ENCODE peak calls at places on chromosomes 13 and 19, in four cellular contexts. One of them, this sample, is unnamed. For H3F3A, the result is how much of the 10 kb centered on the place peaks cover.

GRCh38 chr13:40230833-40231266 is 435.6 kb downstream of the FOXO1 start:
- DNase-seq in GM23338: no peak
- DNase-seq in PC-9: no peak
- DNase-seq in SK-N-SH: no peak
- DNase-seq in this sample: no peak

GRCh38 chr13:24038846-24039330 is 121.6 kb upstream of the SPATA13 start:
- DNase-seq in PC-9: peak
- DNase-seq in GM23338: no peak
- DNase-seq in SK-N-SH: no peak
- DNase-seq in this sample: no peak

GRCh38 chr13:41311607-41312500 is 787 bp downstream of the NAA16 start:
- DNase-seq in PC-9: no peak
- DNase-seq in SK-N-SH: peak
- DNase-seq in GM23338: peak
- DNase-seq in this sample: peak

GRCh38 chr13:27131202-27131623 is 40.4 kb downstream of the USP12 start:
- DNase-seq in SK-N-SH: no peak
- DNase-seq in GM23338: peak
- DNase-seq in PC-9: peak
- DNase-seq in this sample: no peak

GRCh38 chr19:310141-310651 is 19.0 kb upstream of the PLPP2 start:
- DNase-seq in GM23338: peak
- DNase-seq in SK-N-SH: peak
- DNase-seq in PC-9: no peak
- DNase-seq in this sample: no peak

GRCh38 chr13:96090240-96091101 is 564 bp downstream of the HS6ST3 start:
- DNase-seq in SK-N-SH: peak
- DNase-seq in GM23338: peak
- DNase-seq in PC-9: no peak
- DNase-seq in this sample: peak

GRCh38 chr13:33787051-33787591 is 30.8 kb upstream of the RFC3 start:
- DNase-seq in SK-N-SH: peak
- DNase-seq in GM23338: no peak
- DNase-seq in PC-9: no peak
- DNase-seq in this sample: no peak

GRCh38 chr19:46603752-46604241 is 2.7 kb downstream of the CALM3 start:
- DNase-seq in PC-9: no peak
- DNase-seq in GM23338: no peak
- DNase-seq in SK-N-SH: peak
- DNase-seq in this sample: no peak

GRCh38 chr19:29630661-29631060 is 24.6 kb downstream of the POP4 start:
- DNase-seq in SK-N-SH: peak
- DNase-seq in PC-9: no peak
- DNase-seq in GM23338: no peak
- DNase-seq in this sample: no peak

GRCh38 chr13:112783946-112784500 is 94.2 kb downstream of the ATP11A start:
- DNase-seq in SK-N-SH: no peak
- DNase-seq in PC-9: no peak
- DNase-seq in GM23338: no peak
- DNase-seq in this sample: no peak

GRCh38 chr13:48233097-48233885 is at the start of gene ITM2B:
- DNase-seq in GM23338: peak
- DNase-seq in SK-N-SH: peak
- DNase-seq in PC-9: peak
- DNase-seq in this sample: peak

GRCh38 chr13:110259651-110260050 is 47.3 kb downstream of the COL4A1 start:
- DNase-seq in SK-N-SH: no peak
- DNase-seq in PC-9: no peak
- DNase-seq in GM23338: no peak
- DNase-seq in this sample: no peak

GRCh38 chr19:9847087-9847671 is 12.1 kb downstream of the PIN1 start:
- DNase-seq in GM23338: peak
- DNase-seq in SK-N-SH: peak
- DNase-seq in PC-9: no peak
- DNase-seq in this sample: peak

GRCh38 chr13:50081106-50081898 is 66.1 kb downstream of the KCNRG start:
- DNase-seq in GM23338: peak
- DNase-seq in PC-9: no peak
- DNase-seq in SK-N-SH: peak
- DNase-seq in this sample: peak

GRCh38 chr13:108915634-108916497 is 286.5 kb downstream of the MYO16 start:
- DNase-seq in SK-N-SH: no peak
- DNase-seq in GM23338: peak
- DNase-seq in PC-9: peak
- DNase-seq in this sample: no peak

GRCh38 chr19:757811-758668 is 7.1 kb downstream of the MISP start:
- DNase-seq in GM23338: no peak
- DNase-seq in PC-9: no peak
- DNase-seq in SK-N-SH: no peak
- DNase-seq in this sample: no peak

GRCh38 chr19:4130635-4131438 is 6.9 kb upstream of the MAP2K2 start:
- DNase-seq in PC-9: peak
- DNase-seq in SK-N-SH: no peak
- DNase-seq in GM23338: no peak
- DNase-seq in this sample: no peak

GRCh38 chr13:28339419-28339818 is 155.5 kb downstream of the FLT1 start:
- DNase-seq in PC-9: no peak
- DNase-seq in GM23338: no peak
- DNase-seq in SK-N-SH: no peak
- DNase-seq in this sample: no peak

GRCh38 chr19:1503089-1503924 is 9.5 kb downstream of the ADAMTSL5 start:
- DNase-seq in SK-N-SH: peak
- DNase-seq in GM23338: peak
- DNase-seq in PC-9: no peak
- DNase-seq in this sample: peak

GRCh38 chr19:19211499-19212432 is at the start of gene NCAN:
- DNase-seq in GM23338: peak
- DNase-seq in SK-N-SH: peak
- DNase-seq in PC-9: no peak
- DNase-seq in this sample: peak

GRCh38 chr13:40116008-40116407 is 460.5 kb downstream of the COG6 start:
- DNase-seq in SK-N-SH: no peak
- DNase-seq in PC-9: peak
- DNase-seq in GM23338: peak
- DNase-seq in this sample: no peak

GRCh38 chr13:66992183-66992582 is 238.0 kb downstream of the PCDH9 start:
- DNase-seq in SK-N-SH: no peak
- DNase-seq in GM23338: no peak
- DNase-seq in PC-9: no peak
- DNase-seq in this sample: no peak

GRCh38 chr19:11465605-11466004 is 15.2 kb downstream of the ELAVL3 start:
- DNase-seq in SK-N-SH: no peak
- DNase-seq in GM23338: peak
- DNase-seq in PC-9: no peak
- DNase-seq in this sample: peak

GRCh38 chr19:44951179-44952159 is 3.7 kb upstream of the CLPTM1 start:
- DNase-seq in PC-9: peak
- DNase-seq in GM23338: peak
- DNase-seq in SK-N-SH: peak
- DNase-seq in this sample: peak

DNA sequence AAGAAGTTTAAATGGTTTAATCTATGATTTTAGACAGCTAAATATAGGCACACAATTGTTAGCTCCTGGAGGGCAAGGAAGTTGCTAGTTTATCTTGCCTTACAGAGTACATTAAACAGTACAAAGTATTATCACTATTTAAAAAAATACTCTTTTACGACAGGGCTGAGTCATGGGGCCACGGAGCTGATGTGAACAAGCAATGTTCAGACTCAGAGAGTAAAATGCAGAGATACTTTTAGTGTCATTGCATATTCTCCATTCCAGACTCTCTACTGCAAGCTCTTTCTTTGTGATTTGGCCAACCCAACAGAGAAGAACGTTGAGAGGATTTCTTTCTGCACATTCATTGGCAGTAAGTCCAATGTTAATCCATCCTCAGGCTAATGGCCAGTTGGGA is 352.4 kb downstream of the SPRY2 start:
- DNase-seq in GM23338: no peak
- DNase-seq in SK-N-SH: no peak
- DNase-seq in PC-9: no peak
- DNase-seq in this sample: no peak
- H3F3A ChIP-seq in GM23338: under half
- H3F3A ChIP-seq in SK-N-SH: under half
- H3F3A ChIP-seq in PC-9: under half
- H3F3A ChIP-seq in this sample: under half

DNA sequence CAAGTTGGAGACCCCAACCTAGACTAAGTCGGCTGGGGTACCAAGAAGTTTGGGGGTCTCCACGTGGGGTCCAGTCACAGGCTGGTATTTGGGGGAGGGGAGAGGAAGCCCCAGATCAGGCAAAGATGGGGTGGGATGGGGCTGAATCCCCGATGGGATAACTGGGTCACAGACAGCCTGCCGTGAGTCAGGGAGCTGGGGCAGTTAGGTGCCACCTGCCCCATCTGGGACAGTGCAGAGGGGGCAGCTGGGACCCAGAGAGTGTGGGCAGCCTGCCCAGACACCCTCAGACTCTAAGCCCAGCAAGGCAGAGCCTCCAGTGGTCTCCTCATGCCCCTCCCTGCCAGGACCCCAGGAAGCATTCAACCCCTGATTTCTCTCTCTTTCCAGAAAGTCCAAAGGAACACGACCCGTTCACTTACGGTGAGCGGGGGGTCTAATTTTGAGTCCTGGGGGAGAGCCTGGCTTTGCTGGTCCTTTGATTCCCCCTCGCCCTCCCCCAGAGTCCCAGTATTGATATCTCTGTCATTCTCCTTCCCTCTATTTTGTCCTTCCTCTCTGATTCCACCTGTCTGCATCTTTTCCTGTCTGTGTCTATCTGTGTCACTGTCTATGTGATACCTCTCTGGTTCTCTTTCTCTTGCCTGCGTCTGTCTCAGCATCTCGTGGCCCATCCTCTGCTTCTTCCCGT is 1.7 kb downstream of the FXYD1 start:
- DNase-seq in SK-N-SH: no peak
- DNase-seq in GM23338: no peak
- DNase-seq in PC-9: no peak
- DNase-seq in this sample: no peak
- H3K4me2 ChIP-seq in SK-N-SH: no peak
- H3K4me2 ChIP-seq in GM23338: peak
- H3K4me2 ChIP-seq in PC-9: peak
- H3K4me2 ChIP-seq in this sample: peak

DNA sequence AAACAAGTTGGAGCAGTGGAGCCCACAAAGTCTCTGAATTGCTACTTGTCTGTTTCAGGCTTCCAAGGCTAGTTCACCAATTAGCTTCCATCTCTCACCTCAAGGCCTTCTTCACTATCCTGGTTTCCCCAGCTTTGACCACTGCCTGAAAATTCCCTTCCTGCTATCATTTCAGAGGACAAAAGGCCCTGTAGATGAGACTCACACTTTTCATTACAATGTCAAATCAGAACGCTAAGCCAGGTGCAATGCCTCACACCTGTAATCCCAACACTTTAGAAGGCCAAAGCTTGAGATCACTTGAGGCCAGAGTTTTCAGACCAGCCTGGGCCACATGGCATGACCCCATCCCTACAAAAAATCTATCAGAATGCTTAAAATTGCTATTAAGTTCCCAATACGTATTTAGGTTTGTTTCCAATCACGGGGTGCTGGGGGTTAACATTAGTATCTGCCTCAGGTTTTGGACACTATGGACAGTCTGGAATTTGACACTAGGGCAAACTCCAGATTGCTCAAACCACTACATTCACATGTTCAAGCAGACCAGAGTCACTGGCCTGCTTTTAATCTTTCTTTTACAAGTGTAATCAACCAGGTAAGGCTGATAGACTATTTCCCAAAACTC is 5.5 kb downstream of the TPT1 start:
- DNase-seq in GM23338: no peak
- DNase-seq in SK-N-SH: no peak
- DNase-seq in PC-9: no peak
- DNase-seq in this sample: no peak
- H3F3A ChIP-seq in GM23338: half or more
- H3F3A ChIP-seq in SK-N-SH: half or more
- H3F3A ChIP-seq in PC-9: half or more
- H3F3A ChIP-seq in this sample: half or more

GRCh38 chr19:35130761-35131720 is 3.8 kb downstream of the LGI4 start:
- DNase-seq in GM23338: no peak
- DNase-seq in PC-9: no peak
- DNase-seq in SK-N-SH: no peak
- DNase-seq in this sample: no peak
- H3K4me2 ChIP-seq in GM23338: no peak
- H3K4me2 ChIP-seq in PC-9: no peak
- H3K4me2 ChIP-seq in SK-N-SH: no peak
- H3K4me2 ChIP-seq in this sample: no peak

DNA sequence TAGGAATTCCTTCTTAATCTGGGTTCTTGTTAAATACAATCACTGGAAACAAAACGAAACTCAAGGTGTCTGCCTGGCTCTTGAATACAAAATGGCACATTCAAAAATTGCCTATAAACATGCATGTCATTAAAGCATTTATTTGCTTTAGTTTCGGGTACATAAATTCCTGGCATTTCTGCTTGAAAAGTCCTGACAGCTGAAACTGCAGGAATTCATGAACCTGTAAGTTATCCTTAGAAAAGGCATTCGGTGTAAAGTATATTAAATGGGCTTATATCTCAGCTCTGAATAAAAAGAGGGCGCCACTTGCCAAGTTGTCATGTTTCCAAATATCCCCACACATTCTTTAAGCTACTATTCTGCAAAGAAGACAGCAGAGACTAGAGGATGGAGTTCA is 32.9 kb downstream of the RXFP2 start:
- DNase-seq in SK-N-SH: no peak
- DNase-seq in GM23338: no peak
- DNase-seq in PC-9: no peak
- DNase-seq in this sample: no peak
- H3F3A ChIP-seq in SK-N-SH: under half
- H3F3A ChIP-seq in GM23338: under half
- H3F3A ChIP-seq in PC-9: under half
- H3F3A ChIP-seq in this sample: under half

DNA sequence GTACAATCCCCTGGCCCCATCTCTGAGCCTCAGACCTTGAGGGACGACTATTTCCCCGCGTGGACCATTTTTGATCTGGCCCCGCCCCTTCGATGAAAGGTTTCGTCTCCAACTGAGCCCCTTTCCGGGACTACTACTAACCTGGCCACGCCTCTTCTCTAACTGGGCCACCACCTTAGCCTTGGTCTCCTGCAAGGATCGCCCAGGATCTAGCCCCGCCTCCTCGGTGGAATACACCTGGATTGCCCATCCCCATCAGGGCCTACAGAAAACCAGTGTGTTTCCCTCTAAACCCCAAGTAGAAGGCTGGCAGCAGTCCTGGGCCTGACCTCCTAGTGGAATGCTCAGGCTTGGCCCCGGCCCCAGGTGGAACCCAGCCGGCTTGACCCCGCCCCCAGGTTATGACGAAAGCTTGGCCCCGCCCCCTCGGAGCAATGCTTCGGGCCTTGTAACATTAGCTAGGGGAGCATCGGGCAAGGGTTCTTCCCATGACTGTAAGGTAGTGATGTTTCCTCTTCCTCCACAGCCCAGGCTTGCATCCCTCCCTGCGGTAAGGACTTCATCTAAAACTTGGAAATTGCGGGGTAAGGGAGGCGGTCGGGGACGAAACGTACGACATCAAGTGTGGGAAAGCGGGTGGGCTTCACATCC is 9.1 kb downstream of the SPACA6 start:
- DNase-seq in GM23338: peak
- DNase-seq in PC-9: no peak
- DNase-seq in SK-N-SH: peak
- DNase-seq in this sample: peak
- H3K4me2 ChIP-seq in GM23338: peak
- H3K4me2 ChIP-seq in PC-9: no peak
- H3K4me2 ChIP-seq in SK-N-SH: no peak
- H3K4me2 ChIP-seq in this sample: peak

This sample was measured in neural progenitor cell.